ENCODE peak calls at places on chromosomes 12 and 14, in seven cellular contexts. L is tibial artery; V is CD4-positive, alpha-beta memory T cell; W is aorta; A is SK-N-SH; B is upper lobe of left lung; Q is astrocyte. U is an unnamed sample.

GRCh38 chr12:124267205-124267778 is 27.6 kb upstream of the RFLNA start:
- DNase-seq in W (no peak), A (no peak), V (no peak), B (no peak), L (no peak), Q (no peak), U (no peak)

GRCh38 chr14:94612580-94613554 is 676 bp downstream of the SERPINA3 start:
- DNase-seq in V (no peak), L (peak), W (no peak), Q (peak), B (no peak), A (no peak), U (no peak)

GRCh38 chr12:123621101-123621500 is 12.4 kb downstream of the EIF2B1 start:
- DNase-seq in B (no peak), A (no peak), Q (no peak), W (no peak), L (no peak), V (no peak), U (no peak)

GRCh38 chr12:44775916-44776315 is 100.2 kb downstream of the NELL2 start:
- DNase-seq in Q (no peak), W (no peak), B (no peak), A (no peak), L (no peak), V (no peak), U (no peak)

GRCh38 chr12:292186-292585 is 29.6 kb upstream of the SLC6A13 start:
- DNase-seq in B (no peak), V (no peak), Q (peak), L (no peak), A (no peak), W (no peak), U (no peak)

GRCh38 chr12:24838531-24838950 is 110.4 kb downstream of the BCAT1 start:
- DNase-seq in W (peak), Q (peak), A (peak), L (peak), B (peak), V (no peak), U (no peak)

GRCh38 chr12:95838125-95838524 is 20.6 kb upstream of the SNRPF start:
- DNase-seq in A (peak), L (no peak), B (peak), W (no peak), Q (peak), V (no peak), U (no peak)

GRCh38 chr12:131098178-131098981 is 144.7 kb downstream of the ADGRD1 start:
- DNase-seq in A (no peak), W (no peak), Q (no peak), V (peak), L (peak), B (peak), U (peak)

GRCh38 chr14:88168498-88169165 is 154.4 kb downstream of the KCNK10 start:
- DNase-seq in A (peak), B (peak), Q (no peak), L (no peak), V (peak), W (no peak), U (no peak)

GRCh38 chr14:28308727-28309126 is 457.9 kb upstream of the FOXG1 start:
- DNase-seq in L (no peak), Q (peak), A (no peak), V (no peak), W (no peak), B (no peak), U (no peak)

GRCh38 chr12:67048371-67048770 is 220.8 kb upstream of the CAND1 start:
- DNase-seq in Q (no peak), L (no peak), W (no peak), B (no peak), A (no peak), V (no peak), U (no peak)

GRCh38 chr14:33737446-33737845 is 213.4 kb downstream of the EGLN3 start:
- DNase-seq in W (no peak), B (no peak), A (no peak), L (no peak), V (no peak), Q (peak), U (no peak)

GRCh38 chr12:126772171-126772864 is 1494.7 kb upstream of the TMEM132C start:
- DNase-seq in L (no peak), B (no peak), Q (peak), V (peak), A (no peak), W (no peak), U (no peak)

GRCh38 chr12:112607427-112607826 is 184.1 kb upstream of the RPH3A start:
- DNase-seq in V (no peak), B (peak), A (no peak), L (no peak), Q (no peak), W (no peak), U (no peak)

GRCh38 chr12:108712164-108712924 is 19.0 kb downstream of the CORO1C start:
- DNase-seq in V (no peak), B (no peak), W (no peak), Q (no peak), A (no peak), L (no peak), U (no peak)

GRCh38 chr12:48998497-48999353 is 450 bp downstream of the DDN start:
- DNase-seq in Q (no peak), B (no peak), A (peak), W (no peak), V (no peak), L (no peak), U (no peak)

GRCh38 chr12:125070117-125070516 is 4.9 kb downstream of the AACS start:
- DNase-seq in W (no peak), V (no peak), Q (no peak), A (peak), B (no peak), L (no peak), U (no peak)

GRCh38 chr14:103126873-103127304 is 3.6 kb downstream of the TNFAIP2 start:
- DNase-seq in W (peak), L (no peak), A (peak), B (peak), V (no peak), Q (no peak), U (no peak)

GRCh38 chr14:36988989-36989388 is 183.4 kb downstream of the SLC25A21 start:
- DNase-seq in W (no peak), Q (no peak), V (no peak), B (no peak), A (no peak), L (no peak), U (no peak)

GRCh38 chr14:68939893-68940613 is 39.0 kb downstream of the ACTN1 start:
- DNase-seq in B (no peak), Q (peak), L (peak), A (peak), V (no peak), W (peak), U (no peak)

GRCh38 chr12:122527478-122527944 is 462 bp downstream of the KNTC1 start:
- DNase-seq in A (peak), W (peak), B (peak), L (no peak), Q (no peak), V (peak), U (no peak)

GRCh38 chr12:18382486-18382885 is 121.2 kb downstream of the PIK3C2G start:
- DNase-seq in L (no peak), Q (peak), B (no peak), A (no peak), W (no peak), V (no peak), U (no peak)

GRCh38 chr12:129629901-129630300 is 273.9 kb downstream of the TMEM132D start:
- DNase-seq in L (no peak), W (no peak), A (no peak), V (no peak), Q (no peak), B (no peak), U (no peak)

GRCh38 chr12:80056232-80056631 is 43.1 kb upstream of the OTOGL start:
- DNase-seq in A (no peak), L (no peak), V (no peak), W (no peak), B (no peak), Q (no peak), U (no peak)

GRCh38 chr12:6868211-6869048 is 1.1 kb downstream of the TPI1 start:
- DNase-seq in W (no peak), V (no peak), B (no peak), L (no peak), Q (no peak), A (no peak), U (no peak)

GRCh38 chr12:7557227-7557626 is 53.6 kb upstream of the CD163 start:
- DNase-seq in L (no peak), Q (no peak), W (no peak), A (no peak), B (no peak), V (no peak), U (no peak)

GRCh38 chr14:62528296-62528695 is 517.0 kb downstream of the KCNH5 start:
- DNase-seq in A (no peak), B (no peak), Q (peak), L (no peak), W (no peak), V (no peak), U (no peak)

GRCh38 chr14:68268197-68268596 is 448.6 kb downstream of the RAD51B start:
- DNase-seq in B (peak), L (no peak), Q (no peak), A (no peak), V (no peak), W (no peak), U (no peak)

GRCh38 chr12:47189753-47190152 is 110.0 kb upstream of the AMIGO2 start:
- DNase-seq in A (no peak), Q (no peak), V (no peak), W (no peak), B (no peak), L (no peak), U (no peak)

GRCh38 chr14:90060965-90061848 is 587 bp upstream of the KCNK13 start:
- DNase-seq in B (peak), W (no peak), A (peak), V (no peak), L (no peak), Q (no peak), U (no peak)

GRCh38 chr12:26233620-26234019 is 38.2 kb downstream of the SSPN start:
- DNase-seq in L (no peak), A (no peak), W (no peak), B (no peak), Q (peak), V (no peak), U (no peak)

DNA sequence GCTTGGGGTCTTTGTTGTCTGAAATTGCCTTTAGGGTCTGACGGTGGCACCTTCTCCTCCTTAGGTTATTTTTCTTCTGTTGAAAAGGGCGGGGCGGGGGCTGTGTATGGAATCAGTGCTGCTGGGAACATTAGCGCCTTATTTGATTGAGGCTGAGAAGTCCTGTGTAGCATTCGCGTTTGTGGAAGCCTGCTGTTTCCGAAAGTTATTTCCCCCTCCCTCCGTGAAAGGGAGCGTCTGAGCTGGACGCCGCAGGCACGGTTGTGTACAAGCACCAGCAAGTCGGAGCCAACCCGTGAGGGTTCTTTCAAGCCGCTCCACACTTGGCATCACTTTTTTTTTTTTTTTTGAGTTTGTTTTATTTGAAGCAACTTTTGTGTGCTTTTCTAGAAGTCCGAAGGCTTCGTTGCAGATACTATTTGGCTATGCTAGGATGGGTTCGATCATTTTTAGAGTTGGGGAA is 1.1 kb downstream of the SYNE2 start:
- DNase-seq in B (peak), W (peak), L (peak), Q (peak), A (peak), V (peak), U (peak)
- H3K27ac ChIP-seq in B (peak), W (peak), L (peak), Q (peak), A (peak), V (peak), U (peak)

DNA sequence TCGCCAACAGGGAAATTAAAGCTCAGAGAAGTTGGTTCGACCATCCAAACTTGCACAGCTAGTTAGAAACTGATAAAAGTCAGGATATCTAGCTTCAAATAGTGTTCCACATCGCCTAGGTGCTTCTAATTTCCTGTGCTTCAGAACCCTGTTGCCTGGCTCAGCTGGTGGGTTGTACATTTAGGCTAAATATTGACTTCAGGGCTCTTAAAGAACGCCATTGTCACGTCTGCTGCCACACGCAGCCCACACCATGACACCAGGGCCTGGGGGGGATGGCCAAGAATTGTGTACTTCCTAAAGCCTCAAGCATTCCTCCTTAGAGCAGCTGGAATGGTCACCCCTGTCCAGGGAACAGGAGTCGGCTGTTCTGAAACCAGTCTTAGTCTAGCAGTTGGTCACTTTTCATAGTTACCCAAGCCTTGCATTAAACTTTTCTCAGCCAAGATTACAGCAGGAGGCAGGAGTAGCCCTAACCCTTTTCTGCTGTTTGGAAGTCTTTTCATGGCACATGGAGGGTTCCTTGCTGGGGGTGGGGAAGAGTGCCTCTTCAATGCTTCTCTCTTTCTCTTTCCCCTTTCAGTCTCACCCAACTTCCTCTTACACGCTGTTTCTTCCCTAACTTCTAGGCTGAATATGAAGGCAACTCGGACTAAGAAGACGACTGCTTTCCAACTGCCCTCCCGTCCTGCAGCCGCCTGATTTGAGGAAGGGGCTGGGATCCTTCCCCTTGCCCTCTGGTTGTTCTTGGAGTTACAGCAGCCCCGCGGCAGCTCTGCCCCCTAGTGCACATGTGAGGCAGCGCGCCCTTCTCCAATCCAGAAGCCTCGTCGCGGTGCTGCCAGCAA is 17.1 kb downstream of the FOS start:
- DNase-seq in L (peak), A (peak), B (peak), V (peak), Q (peak), W (peak), U (peak)
- H3K27ac ChIP-seq in L (peak), A (peak), B (peak), V (peak), Q (peak), W (peak), U (peak)

DNA sequence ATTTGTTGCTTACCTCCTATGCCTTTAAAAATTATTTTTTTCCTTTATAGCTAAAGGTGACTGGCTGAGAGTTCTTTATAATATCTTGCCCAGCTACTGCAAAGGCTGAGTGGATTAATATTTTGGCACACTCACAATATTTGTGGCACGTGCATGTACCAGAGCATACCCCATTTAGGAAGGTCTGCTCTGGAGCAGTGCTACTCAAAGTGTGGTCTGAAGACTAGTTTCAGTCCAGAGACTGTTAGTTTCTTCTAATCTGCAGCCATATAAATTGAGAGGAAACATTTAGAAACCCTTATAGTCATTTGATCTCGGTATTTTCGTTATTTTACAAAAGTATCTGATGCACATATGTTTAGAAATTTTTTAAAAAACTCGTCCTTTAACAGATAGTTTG is 51.0 kb downstream of the IFT81 start:
- DNase-seq in Q (no peak), W (no peak), B (no peak), L (no peak), A (no peak), V (no peak), U (no peak)
- H3K27ac ChIP-seq in Q (no peak), W (no peak), B (no peak), L (no peak), A (no peak), V (no peak), U (no peak)

GRCh38 chr12:104600790-104601739 is 144.3 kb downstream of the CHST11 start:
- DNase-seq in W (no peak), B (peak), L (no peak), V (no peak), Q (no peak), A (no peak), U (no peak)
- H3K27ac ChIP-seq in W (no peak), B (peak), L (no peak), V (no peak), Q (no peak), A (no peak), U (no peak)

U was measured in suprapubic skin.